ENCODE peak calls at places on chromosomes 2 and 18, in seven cellular contexts. One of them, this sample, is unnamed.

GRCh38 chr2:33491685-33492084 is 15.2 kb downstream of the RASGRP3 start:
- DNase-seq in nucleus accumbens: no peak
- DNase-seq in germinal center: no peak
- DNase-seq in stimulated activated CD4-positive, alpha-beta T cell treated with anti-CD3 and anti-CD28 coated beads, Interleukin-2, amount 100 ng/mL, for 48 hours: no peak
- DNase-seq in upper lobe of right lung: no peak
- DNase-seq in T-cell: no peak
- DNase-seq in NCI-H1417: no peak
- DNase-seq in this sample: no peak

GRCh38 chr2:68943581-68944568 is 8.8 kb downstream of the GKN2 start:
- DNase-seq in T-cell: peak
- DNase-seq in germinal center: peak
- DNase-seq in nucleus accumbens: peak
- DNase-seq in NCI-H1417: peak
- DNase-seq in upper lobe of right lung: peak
- DNase-seq in stimulated activated CD4-positive, alpha-beta T cell treated with anti-CD3 and anti-CD28 coated beads, Interleukin-2, amount 100 ng/mL, for 48 hours: peak
- DNase-seq in this sample: peak

GRCh38 chr2:46024146-46024779 is 272.9 kb upstream of the EPAS1 start:
- DNase-seq in nucleus accumbens: no peak
- DNase-seq in germinal center: no peak
- DNase-seq in T-cell: no peak
- DNase-seq in NCI-H1417: no peak
- DNase-seq in upper lobe of right lung: no peak
- DNase-seq in stimulated activated CD4-positive, alpha-beta T cell treated with anti-CD3 and anti-CD28 coated beads, Interleukin-2, amount 100 ng/mL, for 48 hours: no peak
- DNase-seq in this sample: no peak

GRCh38 chr2:42569883-42570282 is 1.5 kb downstream of the MTA3 start:
- DNase-seq in stimulated activated CD4-positive, alpha-beta T cell treated with anti-CD3 and anti-CD28 coated beads, Interleukin-2, amount 100 ng/mL, for 48 hours: no peak
- DNase-seq in T-cell: no peak
- DNase-seq in upper lobe of right lung: no peak
- DNase-seq in germinal center: no peak
- DNase-seq in nucleus accumbens: no peak
- DNase-seq in NCI-H1417: peak
- DNase-seq in this sample: no peak

GRCh38 chr2:7392076-7392787 is 475.0 kb downstream of the RNF144A start:
- DNase-seq in germinal center: no peak
- DNase-seq in upper lobe of right lung: no peak
- DNase-seq in stimulated activated CD4-positive, alpha-beta T cell treated with anti-CD3 and anti-CD28 coated beads, Interleukin-2, amount 100 ng/mL, for 48 hours: no peak
- DNase-seq in NCI-H1417: no peak
- DNase-seq in T-cell: no peak
- DNase-seq in nucleus accumbens: no peak
- DNase-seq in this sample: no peak

GRCh38 chr2:133415210-133415876 is 152.9 kb downstream of the NCKAP5 start:
- DNase-seq in stimulated activated CD4-positive, alpha-beta T cell treated with anti-CD3 and anti-CD28 coated beads, Interleukin-2, amount 100 ng/mL, for 48 hours: no peak
- DNase-seq in germinal center: no peak
- DNase-seq in upper lobe of right lung: no peak
- DNase-seq in T-cell: no peak
- DNase-seq in nucleus accumbens: peak
- DNase-seq in NCI-H1417: no peak
- DNase-seq in this sample: no peak

GRCh38 chr2:96098900-96099590 is 17.3 kb downstream of the ADRA2B start:
- DNase-seq in nucleus accumbens: no peak
- DNase-seq in T-cell: peak
- DNase-seq in upper lobe of right lung: peak
- DNase-seq in NCI-H1417: no peak
- DNase-seq in germinal center: no peak
- DNase-seq in stimulated activated CD4-positive, alpha-beta T cell treated with anti-CD3 and anti-CD28 coated beads, Interleukin-2, amount 100 ng/mL, for 48 hours: no peak
- DNase-seq in this sample: no peak

GRCh38 chr2:231707625-231708049 is 688 bp upstream of the PTMA start:
- DNase-seq in nucleus accumbens: no peak
- DNase-seq in T-cell: no peak
- DNase-seq in stimulated activated CD4-positive, alpha-beta T cell treated with anti-CD3 and anti-CD28 coated beads, Interleukin-2, amount 100 ng/mL, for 48 hours: peak
- DNase-seq in upper lobe of right lung: no peak
- DNase-seq in germinal center: no peak
- DNase-seq in NCI-H1417: no peak
- DNase-seq in this sample: no peak

GRCh38 chr2:177553176-177553909 is 160.8 kb downstream of the AGPS start:
- DNase-seq in upper lobe of right lung: no peak
- DNase-seq in stimulated activated CD4-positive, alpha-beta T cell treated with anti-CD3 and anti-CD28 coated beads, Interleukin-2, amount 100 ng/mL, for 48 hours: no peak
- DNase-seq in T-cell: no peak
- DNase-seq in NCI-H1417: no peak
- DNase-seq in germinal center: no peak
- DNase-seq in nucleus accumbens: no peak
- DNase-seq in this sample: peak

GRCh38 chr18:67515987-67516431 is 511 bp downstream of the DSEL start:
- DNase-seq in upper lobe of right lung: peak
- DNase-seq in stimulated activated CD4-positive, alpha-beta T cell treated with anti-CD3 and anti-CD28 coated beads, Interleukin-2, amount 100 ng/mL, for 48 hours: peak
- DNase-seq in NCI-H1417: peak
- DNase-seq in T-cell: peak
- DNase-seq in nucleus accumbens: peak
- DNase-seq in germinal center: peak
- DNase-seq in this sample: peak

GRCh38 chr2:112003585-112003984 is 51.5 kb upstream of the TMEM87B start:
- DNase-seq in upper lobe of right lung: no peak
- DNase-seq in nucleus accumbens: no peak
- DNase-seq in germinal center: no peak
- DNase-seq in T-cell: no peak
- DNase-seq in NCI-H1417: no peak
- DNase-seq in stimulated activated CD4-positive, alpha-beta T cell treated with anti-CD3 and anti-CD28 coated beads, Interleukin-2, amount 100 ng/mL, for 48 hours: no peak
- DNase-seq in this sample: no peak

GRCh38 chr2:113842919-113843736 is 46.8 kb upstream of the ACTR3 start:
- DNase-seq in upper lobe of right lung: no peak
- DNase-seq in stimulated activated CD4-positive, alpha-beta T cell treated with anti-CD3 and anti-CD28 coated beads, Interleukin-2, amount 100 ng/mL, for 48 hours: no peak
- DNase-seq in NCI-H1417: no peak
- DNase-seq in nucleus accumbens: no peak
- DNase-seq in germinal center: no peak
- DNase-seq in T-cell: no peak
- DNase-seq in this sample: no peak

GRCh38 chr2:224816816-224817215 is 100.7 kb upstream of the CCDC195 start:
- DNase-seq in nucleus accumbens: no peak
- DNase-seq in NCI-H1417: no peak
- DNase-seq in upper lobe of right lung: no peak
- DNase-seq in germinal center: no peak
- DNase-seq in T-cell: no peak
- DNase-seq in stimulated activated CD4-positive, alpha-beta T cell treated with anti-CD3 and anti-CD28 coated beads, Interleukin-2, amount 100 ng/mL, for 48 hours: no peak
- DNase-seq in this sample: no peak

GRCh38 chr18:13565228-13565627 is 161.1 kb downstream of the FAM210A start:
- DNase-seq in T-cell: no peak
- DNase-seq in germinal center: no peak
- DNase-seq in upper lobe of right lung: no peak
- DNase-seq in nucleus accumbens: peak
- DNase-seq in NCI-H1417: no peak
- DNase-seq in stimulated activated CD4-positive, alpha-beta T cell treated with anti-CD3 and anti-CD28 coated beads, Interleukin-2, amount 100 ng/mL, for 48 hours: no peak
- DNase-seq in this sample: peak

GRCh38 chr2:234548720-234549420 is 52.0 kb upstream of the ARL4C start:
- DNase-seq in upper lobe of right lung: no peak
- DNase-seq in germinal center: no peak
- DNase-seq in T-cell: no peak
- DNase-seq in NCI-H1417: peak
- DNase-seq in stimulated activated CD4-positive, alpha-beta T cell treated with anti-CD3 and anti-CD28 coated beads, Interleukin-2, amount 100 ng/mL, for 48 hours: no peak
- DNase-seq in nucleus accumbens: no peak
- DNase-seq in this sample: peak

GRCh38 chr2:111617804-111618576 is 266.0 kb downstream of the ANAPC1 start:
- DNase-seq in stimulated activated CD4-positive, alpha-beta T cell treated with anti-CD3 and anti-CD28 coated beads, Interleukin-2, amount 100 ng/mL, for 48 hours: no peak
- DNase-seq in germinal center: no peak
- DNase-seq in nucleus accumbens: no peak
- DNase-seq in T-cell: no peak
- DNase-seq in upper lobe of right lung: no peak
- DNase-seq in NCI-H1417: no peak
- DNase-seq in this sample: no peak